ENCODE peak calls at places on chromosomes 3 and 15, in five cellular contexts. K is cardiac muscle cell; P is GM12878; M is ascending aorta; C is effector memory CD4-positive, alpha-beta T cell. L is an unnamed sample.
A peak's percentile ranks its signal among the peaks of the same experiment; 100 is the strongest.

GRCh38 chr15:48984811-48985352 is 21.2 kb upstream of the SHC4 start:
- DNase-seq in P (no peak), M (peak; percentile 69), C (no peak), K (peak; percentile 18), L (no peak)

GRCh38 chr3:112097378-112097777 is 11.2 kb downstream of the C3orf52 start:
- DNase-seq in P (no peak), M (peak; percentile 83), C (no peak), K (peak; percentile 99), L (no peak)

GRCh38 chr3:126419886-126420786 is 25.4 kb downstream of the CFAP100 start:
- DNase-seq in K (no peak), M (peak; percentile 58), P (no peak), C (no peak), L (no peak)

GRCh38 chr3:183158552-183159006 is 4.0 kb downstream of the LAMP3 start:
- DNase-seq in M (no peak), K (peak; percentile 51), P (peak; percentile 97), C (no peak), L (no peak)

GRCh38 chr15:53114960-53115359 is 324.8 kb upstream of the ONECUT1 start:
- DNase-seq in P (no peak), K (no peak), C (no peak), M (no peak), L (no peak)

GRCh38 chr15:101535170-101535902 is 45.8 kb upstream of the PCSK6 start:
- DNase-seq in K (no peak), M (peak; percentile 50), C (no peak), P (no peak), L (no peak)

GRCh38 chr3:3134750-3135448 is 8.2 kb downstream of the TRNT1 start:
- DNase-seq in C (no peak), K (no peak), P (no peak), M (no peak), L (no peak)

GRCh38 chr3:105801397-105801796 is 67.4 kb downstream of the CBLB start:
- DNase-seq in M (no peak), P (peak; percentile 33), K (no peak), C (no peak), L (peak; percentile 21)

GRCh38 chr3:15460891-15461524 is 33.6 kb downstream of the EAF1 start:
- DNase-seq in M (peak; percentile 56), C (no peak), K (no peak), P (no peak), L (no peak)

GRCh38 chr3:151156618-151157216 is 46.3 kb downstream of the GPR171 start:
- DNase-seq in K (peak; percentile 73), C (no peak), P (no peak), M (no peak), L (peak; percentile 32)

GRCh38 chr3:54631507-54632280 is 296.2 kb downstream of the LRTM1 start:
- DNase-seq in K (no peak), M (no peak), P (no peak), C (no peak), L (no peak)

GRCh38 chr3:40120067-40120692 is 189.3 kb upstream of the EIF1B start:
- DNase-seq in M (no peak), K (no peak), C (no peak), P (no peak), L (no peak)

GRCh38 chr3:16270855-16271254 is 5.8 kb downstream of the OXNAD1 start:
- DNase-seq in C (no peak), P (no peak), K (no peak), M (no peak), L (no peak)

GRCh38 chr15:37102315-37103021 is 2.1 kb upstream of the MEIS2 start:
- DNase-seq in P (no peak), K (peak; percentile 65), M (no peak), C (no peak), L (no peak)

GRCh38 chr3:39748002-39748401 is 61.4 kb upstream of the MYRIP start:
- DNase-seq in K (no peak), P (no peak), C (no peak), M (no peak), L (no peak)

GRCh38 chr15:59611277-59612260 is at the start of gene GCNT3:
- DNase-seq in K (peak; percentile 17), P (no peak), C (no peak), M (no peak), L (no peak)

GRCh38 chr3:33796137-33796536 is 2.3 kb upstream of the PDCD6IP start:
- DNase-seq in P (no peak), K (no peak), C (no peak), M (no peak), L (no peak)

GRCh38 chr3:143727391-143727790 is 120.9 kb downstream of the SLC9A9 start:
- DNase-seq in P (no peak), K (no peak), M (no peak), C (no peak), L (no peak)

GRCh38 chr3:32467333-32468070 is 35.1 kb downstream of the CMTM6 start:
- DNase-seq in K (peak; percentile 80), M (peak; percentile 81), P (no peak), C (peak; percentile 51), L (peak; percentile 67)

GRCh38 chr3:125141596-125142417 is 70.7 kb downstream of the SLC12A8 start:
- DNase-seq in C (peak; percentile 13), M (no peak), K (peak; percentile 64), P (no peak), L (peak; percentile 81)

GRCh38 chr3:117477214-117477755 is 767.7 kb downstream of the TUSC7 start:
- DNase-seq in K (no peak), C (no peak), M (no peak), P (no peak), L (no peak)

GRCh38 chr3:64924961-64925360 is 237.2 kb upstream of the ADAMTS9 start:
- DNase-seq in M (no peak), P (no peak), K (no peak), C (no peak), L (no peak)

GRCh38 chr15:63879211-63879610 is 45.5 kb upstream of the HERC1 start:
- DNase-seq in P (no peak), K (no peak), M (no peak), C (no peak), L (no peak)
- H3K27ac ChIP-seq in P (peak overlapping the region; percentile 17), K (no peak overlapping the region), M (no peak overlapping the region), C (no peak overlapping the region), L (no peak overlapping the region)

DNA sequence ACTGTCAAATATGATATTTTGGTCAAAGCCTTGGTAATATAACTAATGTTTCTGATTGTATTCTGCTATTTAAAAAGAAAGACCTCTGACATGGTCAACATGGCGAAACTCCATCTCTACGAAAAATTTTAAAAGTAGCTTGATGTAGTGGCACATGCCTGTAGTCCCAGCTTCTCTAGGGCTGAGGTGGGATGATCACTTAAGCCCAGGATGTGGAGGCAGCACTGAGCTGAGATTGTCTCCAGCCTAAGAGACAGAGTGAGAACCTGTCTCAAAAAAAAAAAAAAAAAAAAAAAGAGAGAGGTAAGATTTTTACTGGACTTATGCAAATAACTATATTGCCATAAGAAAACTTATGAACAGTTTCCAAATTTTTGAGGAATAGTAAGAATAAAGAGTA is 30.5 kb upstream of the SLC27A2 start:
- DNase-seq in M (no peak), P (no peak), C (no peak), K (no peak), L (no peak)
- H3K27me3 ChIP-seq in M (no peaks in the 10 kb centered on the region), P (no peaks in the 10 kb centered on the region), C (no peaks in the 10 kb centered on the region), K (no peaks in the 10 kb centered on the region), L (no peaks in the 10 kb centered on the region)

GRCh38 chr15:90860450-90860849 is 7.9 kb upstream of the FURIN start:
- DNase-seq in P (no peak), K (no peak), M (no peak), C (no peak), L (no peak)
- H3K27ac ChIP-seq in P (no peak overlapping the region), K (no peak overlapping the region), M (no peak overlapping the region), C (no peak overlapping the region), L (no peak overlapping the region)

GRCh38 chr3:127809211-127809610 is 13.1 kb downstream of the MGLL start:
- DNase-seq in K (no peak), M (no peak), C (no peak), P (no peak), L (no peak)
- H3K27me3 ChIP-seq in K (no peaks in the 10 kb centered on the region), M (no peaks in the 10 kb centered on the region), C (no peaks in the 10 kb centered on the region), P (no peaks in the 10 kb centered on the region), L (peaks cover 3% of the 10 kb centered on the region)

GRCh38 chr3:13325892-13326443 is 94.2 kb downstream of the NUP210 start:
- DNase-seq in K (no peak), P (no peak), M (no peak), C (no peak), L (no peak)

GRCh38 chr3:13319821-13320220 is 100.3 kb downstream of the NUP210 start:
- DNase-seq in K (no peak), C (no peak), P (no peak), M (no peak), L (no peak)

GRCh38 chr3:13329746-13330145 is 90.4 kb downstream of the NUP210 start:
- DNase-seq in M (no peak), P (no peak), K (no peak), C (no peak), L (no peak)

GRCh38 chr3:13323822-13324221 is 96.3 kb downstream of the NUP210 start:
- DNase-seq in K (no peak), P (no peak), C (no peak), M (no peak), L (no peak)

DNA sequence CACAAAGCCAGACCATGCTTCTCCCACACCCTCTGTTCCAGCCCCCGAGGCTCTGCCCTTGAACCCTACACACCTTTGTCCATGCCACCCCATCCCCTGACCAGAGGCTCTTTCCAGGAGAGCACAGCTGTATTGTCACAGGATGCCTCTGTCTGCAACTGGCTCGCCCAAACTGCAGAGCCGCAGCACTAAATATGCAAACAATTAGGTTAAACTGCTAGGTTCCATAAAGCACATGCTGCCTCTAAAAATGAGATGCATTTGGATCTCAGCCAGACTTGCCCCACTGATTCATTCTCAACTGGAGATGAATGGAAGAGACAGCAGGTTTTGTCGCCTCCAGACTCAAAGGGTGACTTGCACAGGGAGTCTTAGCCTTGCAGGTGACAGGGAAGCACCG is 95.0 kb downstream of the NUP210 start:
- DNase-seq in M (no peak), K (no peak), C (no peak), P (no peak), L (no peak)
- H3K27ac ChIP-seq in M (no peak overlapping the region), K (no peak overlapping the region), C (no peak overlapping the region), P (no peak overlapping the region), L (no peak overlapping the region)

GRCh38 chr15:77672110-77672509 is 39.4 kb upstream of the LINGO1 start:
- DNase-seq in M (no peak), K (no peak), P (no peak), C (no peak), L (no peak)

GRCh38 chr15:77674327-77674726 is 41.6 kb upstream of the LINGO1 start:
- DNase-seq in M (no peak), P (no peak), C (no peak), K (no peak), L (no peak)

GRCh38 chr15:77673801-77674317 is 41.1 kb upstream of the LINGO1 start:
- DNase-seq in C (no peak), K (no peak), M (no peak), P (no peak), L (no peak)

GRCh38 chr15:77676569-77677375 is 44.1 kb upstream of the LINGO1 start:
- DNase-seq in M (no peak), C (no peak), K (no peak), P (no peak), L (no peak)

GRCh38 chr15:77675806-77676415 is 43.2 kb upstream of the LINGO1 start:
- DNase-seq in K (no peak), C (no peak), M (no peak), P (no peak), L (no peak)
- H3K27me3 ChIP-seq in K (peaks cover 5% of the 10 kb centered on the region), C (no peaks in the 10 kb centered on the region), M (no peaks in the 10 kb centered on the region), P (peaks cover 8% of the 10 kb centered on the region), L (no peaks in the 10 kb centered on the region)